ENCODE peak calls at places on chromosome X, in eight cellular contexts. One of them, this sample, is unnamed.
A peak's percentile ranks its signal among the peaks of the same experiment; 100 is the strongest.

GRCh38 chrX:3939967-3940610 is 226.6 kb upstream of the PRKX start:
- DNase-seq in T follicular helper cell: no peak
- DNase-seq in SJSA1: no peak
- DNase-seq in mesothelial cell of epicardium: no peak
- DNase-seq in ascending aorta: no peak
- DNase-seq in AG04449: no peak
- DNase-seq in LHCN-M2: peak; percentile 8
- DNase-seq in ecto neural progenitor cell: no peak
- DNase-seq in this sample: no peak

GRCh38 chrX:7202206-7202605 is 54.3 kb upstream of the PUDP start:
- DNase-seq in AG04449: no peak
- DNase-seq in mesothelial cell of epicardium: no peak
- DNase-seq in ecto neural progenitor cell: no peak
- DNase-seq in T follicular helper cell: no peak
- DNase-seq in SJSA1: no peak
- DNase-seq in ascending aorta: no peak
- DNase-seq in LHCN-M2: peak; percentile 39
- DNase-seq in this sample: no peak

GRCh38 chrX:46913710-46914109 is 1.5 kb downstream of the JADE3 start:
- DNase-seq in SJSA1: no peak
- DNase-seq in LHCN-M2: no peak
- DNase-seq in mesothelial cell of epicardium: no peak
- DNase-seq in ascending aorta: no peak
- DNase-seq in AG04449: no peak
- DNase-seq in T follicular helper cell: no peak
- DNase-seq in ecto neural progenitor cell: no peak
- DNase-seq in this sample: no peak

GRCh38 chrX:2486476-2487133 is 14.2 kb downstream of the DHRSX start:
- DNase-seq in T follicular helper cell: no peak
- DNase-seq in LHCN-M2: no peak
- DNase-seq in SJSA1: no peak
- DNase-seq in mesothelial cell of epicardium: no peak
- DNase-seq in AG04449: no peak
- DNase-seq in ascending aorta: no peak
- DNase-seq in ecto neural progenitor cell: no peak
- DNase-seq in this sample: no peak

GRCh38 chrX:30280428-30280827 is 28.8 kb downstream of the NR0B1 start:
- DNase-seq in ecto neural progenitor cell: no peak
- DNase-seq in mesothelial cell of epicardium: no peak
- DNase-seq in ascending aorta: no peak
- DNase-seq in T follicular helper cell: no peak
- DNase-seq in AG04449: no peak
- DNase-seq in LHCN-M2: no peak
- DNase-seq in SJSA1: no peak
- DNase-seq in this sample: no peak

GRCh38 chrX:23826216-23826615 is 43.2 kb downstream of the SAT1 start:
- DNase-seq in SJSA1: no peak
- DNase-seq in LHCN-M2: no peak
- DNase-seq in ascending aorta: no peak
- DNase-seq in ecto neural progenitor cell: no peak
- DNase-seq in mesothelial cell of epicardium: no peak
- DNase-seq in AG04449: no peak
- DNase-seq in T follicular helper cell: no peak
- DNase-seq in this sample: no peak

GRCh38 chrX:21975827-21976226 is 35.3 kb downstream of the SMS start:
- DNase-seq in SJSA1: no peak
- DNase-seq in T follicular helper cell: no peak
- DNase-seq in ascending aorta: no peak
- DNase-seq in LHCN-M2: peak; percentile 54
- DNase-seq in AG04449: no peak
- DNase-seq in mesothelial cell of epicardium: no peak
- DNase-seq in ecto neural progenitor cell: no peak
- DNase-seq in this sample: no peak

GRCh38 chrX:119481218-119481875 is 13.1 kb downstream of the SLC25A5 start:
- DNase-seq in mesothelial cell of epicardium: no peak
- DNase-seq in SJSA1: no peak
- DNase-seq in ecto neural progenitor cell: no peak
- DNase-seq in AG04449: no peak
- DNase-seq in T follicular helper cell: no peak
- DNase-seq in LHCN-M2: no peak
- DNase-seq in ascending aorta: no peak
- DNase-seq in this sample: no peak

GRCh38 chrX:108036298-108036973 is 8.4 kb upstream of the VSIG1 start:
- DNase-seq in T follicular helper cell: no peak
- DNase-seq in AG04449: peak; percentile 40
- DNase-seq in ecto neural progenitor cell: no peak
- DNase-seq in ascending aorta: no peak
- DNase-seq in LHCN-M2: peak; percentile 57
- DNase-seq in SJSA1: peak; percentile 56
- DNase-seq in mesothelial cell of epicardium: no peak
- DNase-seq in this sample: no peak